ENCODE peak calls at places on chromosomes 12 and 14, in ten cellular contexts. Y is A549; S is tibial artery; X is aorta; A is activated CD4-positive, alpha-beta T cell treated with anti-CD3 and anti-CD28 coated beads, Interleukin-2, amount 50 U/mL, for 24 hours; V is mesendoderm; P is lower leg skin; T is midbrain; Q is cerebellar nuclear complex; J is cortex of kidney. O is an unnamed sample.

GRCh38 chr12:938810-939209 is 10.7 kb downstream of the RAD52 start:
- DNase-seq in Y (no peak), P (no peak), V (no peak), Q (no peak), X (no peak), T (no peak), J (no peak), A (no peak), S (no peak), O (no peak)

GRCh38 chr14:91277546-91278382 is 33.3 kb upstream of the GPR68 start:
- DNase-seq in Y (no peak), T (no peak), S (no peak), J (no peak), X (no peak), P (no peak), Q (no peak), V (no peak), A (no peak), O (no peak)

GRCh38 chr12:48818831-48819590 is 715 bp downstream of the CACNB3 start:
- DNase-seq in V (peak), A (no peak), J (no peak), S (no peak), T (no peak), P (no peak), Q (no peak), X (peak), Y (no peak), O (no peak)

GRCh38 chr12:122079532-122080081 is 1.1 kb downstream of the MLXIP start:
- DNase-seq in S (peak), J (no peak), A (no peak), T (no peak), Y (no peak), X (no peak), Q (no peak), P (no peak), V (peak), O (no peak)

GRCh38 chr14:69683971-69684370 is 72.6 kb downstream of the SUSD6 start:
- DNase-seq in S (no peak), J (no peak), Y (no peak), P (no peak), Q (no peak), A (no peak), X (no peak), V (no peak), T (no peak), O (no peak)

GRCh38 chr14:20350280-20350679 is 6.8 kb downstream of the PARP2 start:
- DNase-seq in X (no peak), A (no peak), S (no peak), T (no peak), Q (no peak), P (no peak), Y (no peak), J (no peak), V (no peak), O (no peak)

GRCh38 chr14:92397140-92397815 is 74.3 kb downstream of the SLC24A4 start:
- DNase-seq in X (no peak), V (peak), T (no peak), A (no peak), Q (no peak), P (no peak), Y (peak), S (no peak), J (no peak), O (no peak)

GRCh38 chr14:104515811-104516780 is 63.5 kb upstream of the C14orf180 start:
- DNase-seq in T (no peak), J (no peak), Y (no peak), X (no peak), V (no peak), S (no peak), P (no peak), A (no peak), Q (no peak), O (peak)

GRCh38 chr12:123150804-123151678 is at the start of gene PITPNM2:
- DNase-seq in S (peak), X (peak), Q (no peak), V (peak), P (no peak), A (peak), T (peak), Y (peak), J (no peak), O (no peak)

GRCh38 chr12:15774819-15775218 is 14.4 kb downstream of the EPS8 start:
- DNase-seq in J (no peak), P (no peak), S (no peak), Y (no peak), Q (no peak), A (no peak), V (no peak), T (no peak), X (no peak), O (no peak)